ENCODE peak calls at places on chromosomes 6 and 20, in seven cellular contexts. One of them, this sample, is unnamed.

GRCh38 chr6:28885149-28885738 is 38.5 kb downstream of the TRIM27 start:
- DNase-seq in mesenchymal stem cell: no peak
- DNase-seq in neuronal stem cell: no peak
- DNase-seq in IMR-90: no peak
- DNase-seq in H9: no peak
- DNase-seq in H1: no peak
- DNase-seq in trophoblast cell: no peak
- DNase-seq in this sample: no peak

GRCh38 chr6:1070085-1070521 is 241.8 kb upstream of the FOXQ1 start:
- DNase-seq in mesenchymal stem cell: peak; percentile 79
- DNase-seq in neuronal stem cell: no peak
- DNase-seq in IMR-90: peak; percentile 36
- DNase-seq in H9: no peak
- DNase-seq in H1: no peak
- DNase-seq in trophoblast cell: no peak
- DNase-seq in this sample: peak; percentile 61

GRCh38 chr6:119241124-119241491 is 108.5 kb downstream of the MAN1A1 start:
- DNase-seq in mesenchymal stem cell: peak; percentile 93
- DNase-seq in neuronal stem cell: no peak
- DNase-seq in IMR-90: peak; percentile 59
- DNase-seq in H9: no peak
- DNase-seq in H1: no peak
- DNase-seq in trophoblast cell: no peak
- DNase-seq in this sample: no peak

GRCh38 chr6:142030115-142030619 is 102.6 kb upstream of the GJE1 start:
- DNase-seq in mesenchymal stem cell: peak; percentile 86
- DNase-seq in neuronal stem cell: peak; percentile 45
- DNase-seq in IMR-90: peak; percentile 76
- DNase-seq in H9: peak; percentile 75
- DNase-seq in H1: no peak
- DNase-seq in trophoblast cell: no peak
- DNase-seq in this sample: peak; percentile 83

GRCh38 chr6:36692861-36693702 is 4.5 kb upstream of the RAB44 start:
- DNase-seq in mesenchymal stem cell: no peak
- DNase-seq in neuronal stem cell: no peak
- DNase-seq in IMR-90: no peak
- DNase-seq in H9: no peak
- DNase-seq in H1: no peak
- DNase-seq in trophoblast cell: no peak
- DNase-seq in this sample: no peak

GRCh38 chr6:31544676-31545075 is 1.7 kb downstream of the ATP6V1G2 start:
- DNase-seq in mesenchymal stem cell: no peak
- DNase-seq in neuronal stem cell: no peak
- DNase-seq in IMR-90: no peak
- DNase-seq in H9: no peak
- DNase-seq in H1: no peak
- DNase-seq in trophoblast cell: no peak
- DNase-seq in this sample: no peak

GRCh38 chr6:52647199-52647598 is 23.7 kb upstream of the TMEM14A start:
- DNase-seq in mesenchymal stem cell: peak; percentile 66
- DNase-seq in neuronal stem cell: no peak
- DNase-seq in IMR-90: peak; percentile 72
- DNase-seq in H9: no peak
- DNase-seq in H1: no peak
- DNase-seq in trophoblast cell: peak; percentile 34
- DNase-seq in this sample: no peak

GRCh38 chr6:44396968-44397367 is 9.5 kb downstream of the CDC5L start:
- DNase-seq in mesenchymal stem cell: no peak
- DNase-seq in neuronal stem cell: no peak
- DNase-seq in IMR-90: no peak
- DNase-seq in H9: no peak
- DNase-seq in H1: no peak
- DNase-seq in trophoblast cell: no peak
- DNase-seq in this sample: no peak

GRCh38 chr6:170080169-170080827 is 210.6 kb downstream of the DLL1 start:
- DNase-seq in mesenchymal stem cell: no peak
- DNase-seq in neuronal stem cell: no peak
- DNase-seq in IMR-90: no peak
- DNase-seq in H9: no peak
- DNase-seq in H1: no peak
- DNase-seq in trophoblast cell: no peak
- DNase-seq in this sample: no peak

GRCh38 chr6:148251286-148251685 is 91.4 kb upstream of the SASH1 start:
- DNase-seq in mesenchymal stem cell: peak; percentile 57
- DNase-seq in neuronal stem cell: peak; percentile 9
- DNase-seq in IMR-90: peak; percentile 80
- DNase-seq in H9: no peak
- DNase-seq in H1: no peak
- DNase-seq in trophoblast cell: peak; percentile 66
- DNase-seq in this sample: peak; percentile 52

GRCh38 chr6:27809939-27810767 is 102.0 kb downstream of the OR2B2 start:
- DNase-seq in mesenchymal stem cell: peak; percentile 98
- DNase-seq in neuronal stem cell: peak; percentile 80
- DNase-seq in IMR-90: peak; percentile 98
- DNase-seq in H9: peak; percentile 87
- DNase-seq in H1: peak; percentile 78
- DNase-seq in trophoblast cell: peak; percentile 96
- DNase-seq in this sample: peak; percentile 98

GRCh38 chr6:137216875-137217553 is 2.2 kb downstream of the IFNGR1 start:
- DNase-seq in mesenchymal stem cell: no peak
- DNase-seq in neuronal stem cell: no peak
- DNase-seq in IMR-90: no peak
- DNase-seq in H9: no peak
- DNase-seq in H1: no peak
- DNase-seq in trophoblast cell: no peak
- DNase-seq in this sample: no peak

GRCh38 chr6:158257781-158258180 is 54.5 kb upstream of the TULP4 start:
- DNase-seq in mesenchymal stem cell: no peak
- DNase-seq in neuronal stem cell: no peak
- DNase-seq in IMR-90: no peak
- DNase-seq in H9: no peak
- DNase-seq in H1: no peak
- DNase-seq in trophoblast cell: no peak
- DNase-seq in this sample: no peak

GRCh38 chr6:131255434-131255833 is 120.2 kb downstream of the AKAP7 start:
- DNase-seq in mesenchymal stem cell: no peak
- DNase-seq in neuronal stem cell: no peak
- DNase-seq in IMR-90: no peak
- DNase-seq in H9: no peak
- DNase-seq in H1: no peak
- DNase-seq in trophoblast cell: no peak
- DNase-seq in this sample: no peak

GRCh38 chr6:102853249-102853955 is 1459.9 kb downstream of the GRIK2 start:
- DNase-seq in mesenchymal stem cell: no peak
- DNase-seq in neuronal stem cell: no peak
- DNase-seq in IMR-90: no peak
- DNase-seq in H9: no peak
- DNase-seq in H1: no peak
- DNase-seq in trophoblast cell: no peak
- DNase-seq in this sample: peak; percentile 6

GRCh38 chr20:50438986-50439407 is 71.2 kb upstream of the PTPN1 start:
- DNase-seq in mesenchymal stem cell: peak; percentile 86
- DNase-seq in neuronal stem cell: no peak
- DNase-seq in IMR-90: peak; percentile 91
- DNase-seq in H9: no peak
- DNase-seq in H1: no peak
- DNase-seq in trophoblast cell: peak; percentile 96
- DNase-seq in this sample: peak; percentile 62

GRCh38 chr6:107179004-107179403 is 63.7 kb upstream of the BEND3 start:
- DNase-seq in mesenchymal stem cell: peak; percentile 15
- DNase-seq in neuronal stem cell: no peak
- DNase-seq in IMR-90: peak; percentile 8
- DNase-seq in H9: no peak
- DNase-seq in H1: no peak
- DNase-seq in trophoblast cell: no peak
- DNase-seq in this sample: no peak

GRCh38 chr6:159973406-159973805 is 4.5 kb downstream of the IGF2R start:
- DNase-seq in mesenchymal stem cell: no peak
- DNase-seq in neuronal stem cell: no peak
- DNase-seq in IMR-90: peak; percentile 30
- DNase-seq in H9: no peak
- DNase-seq in H1: no peak
- DNase-seq in trophoblast cell: no peak
- DNase-seq in this sample: no peak

GRCh38 chr6:153150767-153151440 is 19.8 kb upstream of the RGS17 start:
- DNase-seq in mesenchymal stem cell: no peak
- DNase-seq in neuronal stem cell: no peak
- DNase-seq in IMR-90: no peak
- DNase-seq in H9: no peak
- DNase-seq in H1: no peak
- DNase-seq in trophoblast cell: peak; percentile 17
- DNase-seq in this sample: no peak

GRCh38 chr6:138667408-138667807 is 106.2 kb upstream of the CCDC28A start:
- DNase-seq in mesenchymal stem cell: no peak
- DNase-seq in neuronal stem cell: no peak
- DNase-seq in IMR-90: no peak
- DNase-seq in H9: no peak
- DNase-seq in H1: no peak
- DNase-seq in trophoblast cell: no peak
- DNase-seq in this sample: no peak
- H4K8ac ChIP-seq in mesenchymal stem cell: no peak overlapping the region
- H4K8ac ChIP-seq in neuronal stem cell: no peak overlapping the region
- H4K8ac ChIP-seq in IMR-90: no peak overlapping the region
- H4K8ac ChIP-seq in H9: no peak overlapping the region
- H4K8ac ChIP-seq in H1: no peak overlapping the region
- H4K8ac ChIP-seq in trophoblast cell: no peak overlapping the region
- H4K8ac ChIP-seq in this sample: no peak overlapping the region

DNA sequence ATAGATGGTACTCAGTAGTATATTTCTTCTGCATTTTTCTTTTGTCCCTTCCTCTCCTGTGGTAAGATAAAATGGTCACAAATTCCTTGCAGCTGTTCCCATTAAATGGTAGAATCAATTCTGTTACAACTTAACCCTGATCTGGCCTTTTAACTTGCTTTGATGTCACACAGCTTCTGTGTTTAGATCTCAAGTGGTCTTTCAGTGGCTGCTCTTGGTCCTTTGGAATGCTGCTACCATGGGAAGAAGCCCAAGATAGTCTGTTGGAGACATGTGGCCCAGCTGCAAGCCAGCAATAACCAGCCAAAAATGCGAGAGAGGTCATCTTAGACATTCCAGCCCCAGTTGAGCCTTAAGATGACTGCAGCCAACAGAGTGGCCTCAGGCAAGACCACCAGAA is 429.7 kb downstream of the KIF16B start:
- DNase-seq in mesenchymal stem cell: no peak
- DNase-seq in neuronal stem cell: no peak
- DNase-seq in IMR-90: no peak
- DNase-seq in H9: no peak
- DNase-seq in H1: no peak
- DNase-seq in trophoblast cell: no peak
- DNase-seq in this sample: no peak
- H4K8ac ChIP-seq in mesenchymal stem cell: no peak overlapping the region
- H4K8ac ChIP-seq in neuronal stem cell: no peak overlapping the region
- H4K8ac ChIP-seq in IMR-90: no peak overlapping the region
- H4K8ac ChIP-seq in H9: no peak overlapping the region
- H4K8ac ChIP-seq in H1: no peak overlapping the region
- H4K8ac ChIP-seq in trophoblast cell: no peak overlapping the region
- H4K8ac ChIP-seq in this sample: no peak overlapping the region

DNA sequence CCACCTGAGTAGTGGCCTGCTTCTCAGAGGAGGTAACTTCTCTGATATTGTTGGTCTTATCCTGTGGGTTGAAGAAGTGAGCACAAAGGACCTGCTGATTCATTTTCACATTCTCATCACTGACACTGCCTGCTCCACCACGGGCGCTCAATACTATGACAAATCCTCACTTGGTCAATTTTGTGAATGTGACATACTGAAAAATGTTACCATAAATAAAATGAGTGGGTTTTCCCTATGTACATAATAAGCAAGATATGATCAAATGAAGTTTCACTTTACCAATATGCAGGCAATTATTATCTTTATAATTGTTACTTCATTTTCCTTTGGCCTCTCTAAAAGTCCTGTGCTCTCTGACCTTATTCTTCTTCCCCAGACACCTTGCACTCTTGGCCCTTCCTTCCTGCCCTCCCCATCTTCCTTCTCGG is 71.5 kb upstream of the RIPOR2 start:
- DNase-seq in mesenchymal stem cell: no peak
- DNase-seq in neuronal stem cell: no peak
- DNase-seq in IMR-90: no peak
- DNase-seq in H9: no peak
- DNase-seq in H1: no peak
- DNase-seq in trophoblast cell: peak; percentile 21
- DNase-seq in this sample: no peak
- H4K8ac ChIP-seq in mesenchymal stem cell: no peak overlapping the region
- H4K8ac ChIP-seq in neuronal stem cell: no peak overlapping the region
- H4K8ac ChIP-seq in IMR-90: no peak overlapping the region
- H4K8ac ChIP-seq in H9: no peak overlapping the region
- H4K8ac ChIP-seq in H1: no peak overlapping the region
- H4K8ac ChIP-seq in trophoblast cell: no peak overlapping the region
- H4K8ac ChIP-seq in this sample: no peak overlapping the region

GRCh38 chr20:60035486-60035885 is 77.3 kb downstream of the CDH26 start:
- DNase-seq in mesenchymal stem cell: no peak
- DNase-seq in neuronal stem cell: no peak
- DNase-seq in IMR-90: no peak
- DNase-seq in H9: no peak
- DNase-seq in H1: no peak
- DNase-seq in trophoblast cell: no peak
- DNase-seq in this sample: no peak

GRCh38 chr20:60037120-60037499 is 78.9 kb downstream of the CDH26 start:
- DNase-seq in mesenchymal stem cell: peak; percentile 13
- DNase-seq in neuronal stem cell: no peak
- DNase-seq in IMR-90: peak; percentile 59
- DNase-seq in H9: peak; percentile 58
- DNase-seq in H1: no peak
- DNase-seq in trophoblast cell: no peak
- DNase-seq in this sample: peak; percentile 77

GRCh38 chr20:60038400-60038799 is 80.2 kb downstream of the CDH26 start:
- DNase-seq in mesenchymal stem cell: no peak
- DNase-seq in neuronal stem cell: no peak
- DNase-seq in IMR-90: no peak
- DNase-seq in H9: no peak
- DNase-seq in H1: no peak
- DNase-seq in trophoblast cell: no peak
- DNase-seq in this sample: peak; percentile 43

GRCh38 chr20:60034231-60035110 is 76.2 kb downstream of the CDH26 start:
- DNase-seq in mesenchymal stem cell: no peak
- DNase-seq in neuronal stem cell: peak; percentile 6
- DNase-seq in IMR-90: no peak
- DNase-seq in H9: no peak
- DNase-seq in H1: no peak
- DNase-seq in trophoblast cell: no peak
- DNase-seq in this sample: no peak

DNA sequence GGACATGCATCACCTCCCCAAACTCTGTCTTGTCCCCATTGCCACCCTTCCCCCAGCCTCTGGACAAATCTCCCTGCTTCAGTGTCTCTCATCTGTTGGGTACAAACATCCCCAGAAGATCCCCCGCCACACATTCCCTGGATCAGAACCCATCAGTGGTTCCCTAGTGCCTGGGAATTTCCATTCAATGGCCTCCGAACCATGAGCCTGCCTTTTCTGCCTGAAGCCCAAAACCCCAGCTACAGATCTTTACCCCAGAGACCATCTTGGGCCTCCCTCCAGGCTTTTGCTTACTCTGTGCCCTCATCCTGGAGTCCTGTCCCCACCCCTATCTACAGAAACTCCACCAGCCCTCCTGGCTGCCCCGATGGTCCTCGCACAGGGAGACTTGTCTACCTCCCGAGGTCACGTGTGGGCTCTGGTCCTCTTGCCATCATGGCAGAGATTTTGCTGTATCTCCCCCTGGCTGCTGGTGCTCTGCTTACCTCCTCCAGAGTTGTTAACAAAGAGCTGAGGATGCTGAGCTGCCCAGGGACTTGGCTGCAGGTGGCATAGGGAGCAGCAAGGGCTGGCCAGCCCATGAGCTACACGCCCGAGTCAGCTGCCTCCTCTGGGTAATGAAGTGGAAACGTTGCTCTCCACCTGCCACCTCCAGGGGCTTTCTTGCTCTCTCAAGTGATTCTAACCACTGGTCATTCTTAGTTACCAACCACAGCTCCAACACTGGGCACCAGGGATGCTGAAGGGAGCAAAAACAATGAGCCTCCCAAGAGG is 78.3 kb downstream of the CDH26 start:
- DNase-seq in mesenchymal stem cell: no peak
- DNase-seq in neuronal stem cell: no peak
- DNase-seq in IMR-90: no peak
- DNase-seq in H9: no peak
- DNase-seq in H1: no peak
- DNase-seq in trophoblast cell: no peak
- DNase-seq in this sample: no peak
- H4K8ac ChIP-seq in mesenchymal stem cell: no peak overlapping the region
- H4K8ac ChIP-seq in neuronal stem cell: no peak overlapping the region
- H4K8ac ChIP-seq in IMR-90: no peak overlapping the region
- H4K8ac ChIP-seq in H9: no peak overlapping the region
- H4K8ac ChIP-seq in H1: no peak overlapping the region
- H4K8ac ChIP-seq in trophoblast cell: no peak overlapping the region
- H4K8ac ChIP-seq in this sample: no peak overlapping the region